ENCODE peak calls at places on chromosomes 4 and X, in five cellular contexts. R, W, B, J and N are unnamed samples.

GRCh38 chr4:59973496-59973895 is 1226.6 kb upstream of the ADGRL3 start:
- DNase-seq in R (no peak), W (no peak), J (no peak), B (peak), N (no peak)

GRCh38 chr4:184153781-184154542 is 63.7 kb downstream of the ENPP6 start:
- DNase-seq in B (no peak), W (no peak), J (no peak), R (no peak), N (no peak)

GRCh38 chrX:19987856-19988255 is 3.0 kb downstream of the BCLAF3 start:
- DNase-seq in R (no peak), B (no peak), W (no peak), J (no peak), N (no peak)

GRCh38 chr4:85498068-85498733 is 23.3 kb downstream of the ARHGAP24 start:
- DNase-seq in W (peak), R (no peak), B (peak), J (no peak), N (peak)

GRCh38 chr4:105196523-105197145 is 50.0 kb downstream of the TET2 start:
- DNase-seq in J (no peak), W (no peak), R (peak), B (no peak), N (peak)

GRCh38 chr4:106208481-106209460 is 107.2 kb downstream of the TBCK start:
- DNase-seq in J (peak), R (no peak), W (no peak), B (no peak), N (no peak)

GRCh38 chrX:65726708-65727107 is 59.3 kb downstream of the MSN start:
- DNase-seq in B (no peak), J (no peak), R (no peak), W (no peak), N (no peak)

GRCh38 chr4:1196421-1197183 is 24.2 kb upstream of the SPON2 start:
- DNase-seq in B (no peak), W (no peak), J (peak), R (no peak), N (no peak)

GRCh38 chr4:114263233-114263632 is 283.8 kb upstream of the ARSJ start:
- DNase-seq in R (no peak), B (peak), J (no peak), W (no peak), N (peak)

GRCh38 chr4:101222156-101222845 is 125.0 kb downstream of the PPP3CA start:
- DNase-seq in R (no peak), W (no peak), J (no peak), B (no peak), N (no peak)

GRCh38 chr4:89898304-89898716 is 3.7 kb downstream of the MMRN1 start:
- DNase-seq in R (no peak), J (no peak), B (no peak), W (peak), N (no peak)

GRCh38 chr4:38313175-38313574 is 350.8 kb upstream of the KLF3 start:
- DNase-seq in R (no peak), J (no peak), B (no peak), W (peak), N (no peak)

GRCh38 chr4:184728858-184729257 is 5.0 kb downstream of the CENPU start:
- DNase-seq in R (no peak), J (no peak), B (peak), W (no peak), N (peak)

GRCh38 chrX:130560558-130560957 is 158.8 kb downstream of the RBMX2 start:
- DNase-seq in J (no peak), B (no peak), W (no peak), R (no peak), N (peak)

GRCh38 chr4:169859366-169860216 is 101.8 kb upstream of the HPF1 start:
- DNase-seq in W (no peak), R (no peak), B (no peak), J (no peak), N (no peak)

GRCh38 chr4:174265917-174266316 is 17.6 kb downstream of the FBXO8 start:
- DNase-seq in R (no peak), J (no peak), B (no peak), W (no peak), N (no peak)

GRCh38 chr4:5776510-5776909 is 65.5 kb downstream of the EVC start:
- DNase-seq in W (no peak), J (no peak), B (no peak), R (no peak), N (no peak)

GRCh38 chrX:1912193-1912592 is 297.3 kb downstream of the ASMT start:
- DNase-seq in B (no peak), J (no peak), W (no peak), R (no peak), N (no peak)

GRCh38 chr4:146417822-146418221 is 103.9 kb downstream of the SLC10A7 start:
- DNase-seq in W (no peak), J (no peak), R (no peak), B (no peak), N (no peak)

GRCh38 chr4:83285022-83285387 is 407 bp upstream of the COQ2 start:
- DNase-seq in W (no peak), R (peak), B (peak), J (no peak), N (peak)

GRCh38 chrX:38260231-38260630 is 39.6 kb upstream of the SRPX start:
- DNase-seq in R (peak), W (no peak), J (no peak), B (peak), N (peak)

GRCh38 chr4:19026281-19026680 is 1004.7 kb upstream of the LCORL start:
- DNase-seq in J (no peak), W (peak), B (no peak), R (no peak), N (no peak)

GRCh38 chr4:22434895-22435294 is 81.0 kb downstream of the ADGRA3 start:
- DNase-seq in J (no peak), B (peak), R (no peak), W (no peak), N (peak)

GRCh38 chrX:110087485-110088356 is 84.8 kb downstream of the TMEM164 start:
- DNase-seq in R (peak), B (peak), J (no peak), W (no peak), N (peak)

GRCh38 chr4:112327950-112328349 is 30.8 kb downstream of the ALPK1 start:
- DNase-seq in R (no peak), J (no peak), W (no peak), B (peak), N (peak)

GRCh38 chr4:172850838-172851237 is 317.8 kb upstream of the GALNT7 start:
- DNase-seq in R (no peak), B (peak), J (no peak), W (no peak), N (peak)

GRCh38 chrX:124151195-124151594 is 181.3 kb upstream of the TEX13D start:
- DNase-seq in W (no peak), R (no peak), B (no peak), J (no peak), N (no peak)

GRCh38 chr4:52959545-52959944 is 97.4 kb downstream of the RASL11B start:
- DNase-seq in R (no peak), B (no peak), W (no peak), J (no peak), N (no peak)

GRCh38 chr4:39259571-39260330 is 77.4 kb downstream of the WDR19 start:
- DNase-seq in W (no peak), B (peak), J (no peak), R (no peak), N (peak)

GRCh38 chr4:143667461-143667860 is 33.0 kb downstream of the FREM3 start:
- DNase-seq in R (no peak), B (peak), W (peak), J (no peak), N (no peak)

GRCh38 chr4:106304632-106305031 is 11.4 kb downstream of the TBCK start:
- DNase-seq in W (no peak), B (no peak), J (no peak), R (no peak), N (no peak)

GRCh38 chr4:39660045-39660444 is 21.4 kb upstream of the SMIM14 start:
- DNase-seq in B (no peak), J (no peak), R (no peak), W (no peak), N (no peak)

GRCh38 chr4:68700152-68700551 is 29.7 kb upstream of the UGT2B15 start:
- DNase-seq in J (no peak), R (no peak), B (no peak), W (no peak), N (no peak)

GRCh38 chrX:106952988-106953387 is 32.8 kb downstream of the CLDN2 start:
- DNase-seq in B (no peak), W (no peak), J (no peak), R (no peak), N (peak)

GRCh38 chr4:150411527-150411926 is 170.4 kb upstream of the MAB21L2 start:
- DNase-seq in W (no peak), B (peak), R (no peak), J (no peak), N (no peak)

GRCh38 chrX:38426785-38427184 is 74.4 kb downstream of the OTC start:
- DNase-seq in J (no peak), B (no peak), R (no peak), W (no peak), N (peak)

GRCh38 chrX:128035318-128035717 is 16.9 kb downstream of the ACTRT1 start:
- DNase-seq in J (no peak), W (no peak), B (no peak), R (no peak), N (no peak)

DNA sequence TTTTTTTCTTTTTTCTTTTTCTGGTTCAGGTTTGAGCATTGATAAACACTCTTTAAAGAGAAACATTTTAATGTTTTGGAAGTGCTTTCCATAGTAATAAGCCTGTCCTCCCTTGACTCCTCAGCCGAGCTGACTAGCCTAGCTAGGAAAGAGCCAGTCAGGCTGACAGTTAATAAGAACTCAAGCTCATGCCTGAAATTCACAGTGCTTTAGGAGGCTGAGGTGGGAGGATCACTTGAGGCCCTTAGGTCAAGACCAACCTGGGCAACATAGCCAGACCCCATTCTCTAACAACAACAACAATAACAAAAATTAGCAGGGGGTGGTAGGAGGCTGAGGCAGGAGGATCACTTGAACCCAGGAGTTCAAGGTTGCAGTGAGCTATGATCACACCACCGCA is 53.4 kb upstream of the ZCCHC13 start:
- DNase-seq in B (no peak), W (no peak), J (no peak), R (no peak), N (no peak)
- H3K27ac ChIP-seq in B (peak), W (no peak), J (no peak), R (peak), N (no peak)

DNA sequence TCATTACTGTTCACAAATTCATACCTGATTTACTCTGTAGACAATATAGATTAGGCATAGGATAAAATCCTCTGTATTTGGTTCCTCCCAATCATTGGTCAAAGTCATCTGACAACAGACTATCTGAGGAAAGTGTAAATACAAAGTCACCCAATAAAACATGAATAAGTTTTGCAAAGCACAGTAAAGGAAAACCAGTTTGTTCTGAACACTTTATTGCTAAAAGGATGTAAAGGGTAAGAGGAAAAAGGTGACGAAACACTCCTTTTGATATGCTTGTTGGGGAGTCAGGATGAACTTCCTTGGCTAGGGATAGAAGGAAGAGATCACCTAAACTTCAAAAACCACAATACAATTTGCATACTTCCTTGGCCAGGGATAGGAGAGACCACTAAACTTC is 10.9 kb downstream of the MAD2L1 start:
- DNase-seq in J (no peak), R (no peak), W (no peak), B (no peak), N (no peak)
- H3K27ac ChIP-seq in J (peak), R (no peak), W (no peak), B (no peak), N (no peak)

DNA sequence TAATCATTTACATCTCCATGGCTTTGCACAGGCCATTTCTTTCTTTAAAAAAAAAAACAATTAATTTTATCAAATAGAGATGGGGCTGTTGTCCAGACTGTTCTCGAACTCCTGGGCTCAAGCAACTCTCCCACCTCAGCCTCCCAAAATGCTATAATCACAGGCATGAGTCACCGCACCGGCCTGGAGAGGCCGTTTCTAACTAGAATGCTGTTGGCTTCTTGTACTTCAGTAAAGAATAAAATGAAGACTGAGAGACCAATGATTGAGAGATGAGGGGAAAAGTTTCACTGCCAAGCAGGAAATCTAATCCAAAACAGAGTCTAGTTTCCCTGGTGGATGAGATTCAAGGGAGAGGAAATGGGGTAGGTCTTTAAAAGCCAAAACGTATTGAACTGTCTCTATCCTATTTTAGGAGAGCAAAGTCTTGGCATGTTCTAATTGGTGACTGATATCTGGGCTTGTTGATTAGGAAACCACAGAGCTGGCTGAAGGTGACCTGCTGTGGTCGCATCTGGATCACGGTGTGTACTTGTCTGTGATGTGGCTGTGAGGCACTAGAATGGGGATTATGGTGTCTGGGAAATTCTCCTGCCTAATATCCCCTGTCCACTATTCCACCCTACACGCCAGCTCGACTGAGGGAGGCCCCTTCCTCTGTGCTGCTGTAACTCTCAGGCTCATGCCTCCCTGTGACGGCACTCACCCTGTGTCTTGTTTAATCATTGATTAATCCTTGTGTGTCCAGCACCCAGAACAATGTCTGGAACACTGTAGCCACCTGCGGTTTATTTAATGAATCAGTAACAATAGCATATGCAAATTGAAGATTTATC is 15.1 kb upstream of the TRIM2 start:
- DNase-seq in B (peak), W (peak), R (no peak), J (no peak), N (peak)
- H3K27ac ChIP-seq in B (no peak), W (peak), R (peak), J (no peak), N (no peak)

GRCh38 chr4:23887989-23888388 is 1.9 kb downstream of the PPARGC1A start:
- DNase-seq in R (no peak), J (no peak), W (no peak), B (no peak), N (no peak)
- H3K27ac ChIP-seq in R (no peak), J (no peak), W (no peak), B (no peak), N (no peak)

GRCh38 chrX:30533261-30533660 is 44.3 kb downstream of the TASL start:
- DNase-seq in J (no peak), R (no peak), W (no peak), B (no peak), N (peak)
- H3K27ac ChIP-seq in J (no peak), R (no peak), W (no peak), B (no peak), N (no peak)

GRCh38 chrX:47160781-47161180 is 15.8 kb downstream of the RBM10 start:
- DNase-seq in W (no peak), B (no peak), J (no peak), R (no peak), N (no peak)
- H3K27ac ChIP-seq in W (no peak), B (no peak), J (no peak), R (no peak), N (no peak)

GRCh38 chr4:26215725-26216124 is 105.1 kb upstream of the RBPJ start:
- DNase-seq in J (no peak), B (no peak), W (no peak), R (no peak), N (no peak)

GRCh38 chr4:26217961-26218676 is 102.7 kb upstream of the RBPJ start:
- DNase-seq in W (no peak), R (no peak), B (no peak), J (no peak), N (no peak)

GRCh38 chr4:26218677-26219181 is 102.1 kb upstream of the RBPJ start:
- DNase-seq in W (no peak), J (no peak), B (no peak), R (no peak), N (no peak)

GRCh38 chr4:26219206-26219605 is 101.6 kb upstream of the RBPJ start:
- DNase-seq in J (no peak), W (no peak), R (no peak), B (no peak), N (no peak)

DNA sequence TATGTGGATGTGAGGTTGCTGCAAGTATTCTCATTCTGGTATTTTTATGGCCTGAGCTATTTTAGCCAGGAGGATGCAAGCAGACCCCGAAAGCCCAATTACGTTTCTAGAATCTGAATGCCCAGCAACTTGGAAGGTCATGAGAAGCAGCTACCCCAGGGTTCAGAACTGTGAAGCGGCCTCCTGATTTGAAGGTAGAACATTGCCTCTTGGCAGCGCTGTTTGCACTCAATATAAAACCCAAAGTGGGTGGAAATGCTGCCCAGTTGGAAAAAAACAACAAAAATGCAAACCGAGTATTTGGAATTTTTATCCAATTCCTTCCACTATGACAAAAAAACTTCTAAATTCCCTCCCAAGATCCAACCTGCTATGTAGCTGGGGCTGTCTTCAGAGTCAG is 103.4 kb upstream of the RBPJ start:
- DNase-seq in R (no peak), B (no peak), J (no peak), W (no peak), N (no peak)
- H3K27ac ChIP-seq in R (no peak), B (no peak), J (no peak), W (no peak), N (no peak)

GRCh38 chr4:142565771-142566170 is 280.3 kb downstream of the INPP4B start:
- DNase-seq in J (no peak), W (no peak), B (no peak), R (no peak), N (no peak)

GRCh38 chr4:142566780-142567179 is 279.3 kb downstream of the INPP4B start:
- DNase-seq in B (no peak), W (no peak), R (no peak), J (no peak), N (no peak)

GRCh38 chr4:142567199-142567598 is 278.9 kb downstream of the INPP4B start:
- DNase-seq in W (no peak), R (peak), J (no peak), B (no peak), N (peak)

GRCh38 chr4:142566243-142566642 is 279.9 kb downstream of the INPP4B start:
- DNase-seq in J (no peak), B (no peak), R (no peak), W (no peak), N (no peak)

DNA sequence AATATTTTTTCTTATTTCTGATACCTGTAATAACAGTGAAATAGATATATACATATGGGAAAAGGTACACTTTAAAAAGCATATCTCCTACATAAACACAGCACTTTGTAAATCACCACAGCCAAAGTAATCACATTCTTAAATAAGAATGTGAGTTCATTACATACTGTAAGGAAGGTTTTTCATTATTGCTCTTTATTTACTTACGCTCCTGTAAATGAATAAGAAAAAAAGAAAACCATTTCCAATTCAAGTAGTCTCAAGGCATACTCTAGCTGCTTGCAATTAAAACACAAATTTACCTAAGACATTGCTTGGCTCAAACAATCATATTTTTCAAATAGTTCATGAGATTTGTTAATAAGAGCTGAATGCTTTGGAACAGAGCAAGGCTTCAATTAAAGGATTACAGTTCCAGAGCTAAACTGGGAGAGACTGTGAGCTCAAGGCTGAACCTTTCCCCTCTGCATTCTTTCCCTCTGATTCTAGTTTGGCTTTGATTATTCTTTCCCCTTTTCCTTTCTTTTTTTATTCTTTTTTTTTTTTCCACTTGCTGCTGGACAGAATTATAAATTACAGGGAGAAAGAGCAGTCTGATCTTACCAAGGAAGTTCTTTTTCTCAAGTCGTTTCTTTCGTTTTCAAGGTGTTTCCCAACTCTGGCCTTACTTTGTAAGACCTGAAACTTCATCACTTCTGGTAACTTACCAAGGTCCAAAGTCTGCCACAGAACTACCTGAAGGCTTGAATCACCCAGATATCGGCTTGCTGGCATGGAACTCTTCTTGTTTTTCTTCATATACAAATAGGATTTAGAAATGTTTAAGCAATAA is 278.3 kb downstream of the INPP4B start:
- DNase-seq in J (no peak), R (no peak), B (no peak), W (peak), N (peak)
- H3K27ac ChIP-seq in J (peak), R (peak), B (no peak), W (peak), N (no peak)